ENCODE peak calls at places on chromosomes 3 and 15, in six cellular contexts. W is HCT116, V is K562, P is GM12878, U is SK-N-SH, L is HepG2. F is an unnamed sample.

GRCh38 chr3:99031778-99032177 is 130.3 kb upstream of the DCBLD2 start:
- DNase-seq in V (no peak), U (no peak), P (no peak), L (no peak), W (no peak), F (no peak)

GRCh38 chr15:91043190-91043874 is 20.9 kb upstream of the VPS33B start:
- DNase-seq in U (no peak), L (no peak), V (no peak), P (no peak), W (no peak), F (no peak)

GRCh38 chr3:171333784-171334464 is 126.3 kb downstream of the TNIK start:
- DNase-seq in W (no peak), U (no peak), L (no peak), V (peak; percentile 40), P (no peak), F (no peak)

GRCh38 chr3:53199834-53200233 is 38.8 kb downstream of the PRKCD start:
- DNase-seq in L (no peak), U (peak; percentile 25), V (no peak), W (no peak), P (no peak), F (no peak)

GRCh38 chr3:135784557-135784956 is 181.0 kb upstream of the PPP2R3A start:
- DNase-seq in U (no peak), P (peak; percentile 5), L (no peak), W (no peak), V (no peak), F (no peak)

GRCh38 chr3:125125822-125126245 is 70.0 kb upstream of the HEG1 start:
- DNase-seq in P (no peak), W (no peak), U (peak; percentile 63), L (peak; percentile 12), V (no peak), F (no peak)

GRCh38 chr3:136194409-136195257 is 1.5 kb downstream of the MSL2 start:
- DNase-seq in W (no peak), L (no peak), V (no peak), P (peak; percentile 24), U (peak; percentile 35), F (peak; percentile 51)

GRCh38 chr3:128995737-128996136 is 1.9 kb upstream of the CFAP92 start:
- DNase-seq in L (no peak), V (no peak), P (no peak), W (no peak), U (no peak), F (no peak)

GRCh38 chr3:165788531-165788930 is 48.7 kb downstream of the BCHE start:
- DNase-seq in V (no peak), U (no peak), P (no peak), W (no peak), L (no peak), F (no peak)

GRCh38 chr3:163384383-163384782 is 1693.9 kb downstream of the SI start:
- DNase-seq in L (no peak), P (no peak), W (no peak), U (no peak), V (no peak), F (no peak)

GRCh38 chr3:193896419-193896818 is 239.5 kb upstream of the HES1 start:
- DNase-seq in P (no peak), L (no peak), W (no peak), U (no peak), V (no peak), F (no peak)

GRCh38 chr3:114093596-114093995 is 37.1 kb downstream of the QTRT2 start:
- DNase-seq in W (peak; percentile 4), U (peak; percentile 9), P (no peak), L (no peak), V (no peak), F (no peak)

GRCh38 chr3:191728186-191728585 is 267.2 kb downstream of the PYDC2 start:
- DNase-seq in P (no peak), V (no peak), L (no peak), W (no peak), U (no peak), F (no peak)

GRCh38 chr3:38404286-38404685 is 49.4 kb upstream of the ACVR2B start:
- DNase-seq in U (no peak), W (no peak), L (no peak), V (no peak), P (no peak), F (no peak)

GRCh38 chr15:57690341-57690966 is 16.1 kb upstream of the POLR2M start:
- DNase-seq in L (no peak), V (no peak), W (no peak), U (no peak), P (no peak), F (no peak)

GRCh38 chr3:11558002-11558401 is 85.7 kb downstream of the VGLL4 start:
- DNase-seq in L (no peak), W (no peak), V (no peak), U (no peak), P (no peak), F (no peak)

GRCh38 chr3:50486219-50486888 is 17.1 kb downstream of the CACNA2D2 start:
- DNase-seq in V (no peak), U (no peak), P (no peak), W (no peak), L (no peak), F (no peak)

GRCh38 chr3:109081746-109082510 is 36.0 kb downstream of the MORC1 start:
- DNase-seq in P (peak; percentile 86), L (peak; percentile 31), V (peak; percentile 14), U (peak; percentile 34), W (peak; percentile 48), F (peak; percentile 66)
- TF ChIP-seq JUND in P (no peak), L (no peak), V (no peak), U (no peak), W (no peak), F (no peak)

DNA sequence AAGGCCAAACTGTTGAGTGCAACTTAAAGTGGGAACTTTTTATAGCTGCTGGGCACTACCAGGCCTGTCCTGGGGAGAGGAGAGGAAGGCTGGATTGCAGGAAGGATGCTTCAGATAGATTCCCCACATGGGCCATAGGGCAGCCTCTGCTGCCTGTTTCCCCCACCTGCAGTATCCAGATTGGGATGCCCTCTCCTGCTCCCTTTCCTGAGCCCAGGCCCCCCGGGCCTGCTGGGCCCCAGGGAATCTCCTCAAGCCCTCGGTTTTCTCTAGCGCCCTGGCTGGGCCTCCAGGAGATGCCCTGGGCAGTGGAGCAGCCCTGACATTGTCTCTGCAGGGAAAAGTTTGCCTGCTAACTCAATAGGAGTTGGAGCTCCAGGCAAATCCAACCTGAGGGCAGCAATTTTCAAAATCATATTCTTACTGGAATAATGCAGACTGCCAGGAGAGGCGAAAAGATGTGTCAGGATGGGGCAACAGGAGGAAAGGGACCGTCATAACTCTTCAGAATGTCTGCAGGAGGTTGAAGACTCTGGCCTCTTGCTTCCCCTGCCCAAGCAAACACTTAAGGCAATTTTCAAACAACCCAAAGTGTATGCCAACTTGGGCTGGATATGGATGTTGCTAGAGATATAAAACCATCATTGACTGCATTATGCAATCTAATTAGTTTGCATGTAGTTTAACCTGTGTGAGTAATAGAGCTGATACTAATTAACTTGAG is 4.4 kb downstream of the NR2F2 start:
- DNase-seq in P (no peak), U (no peak), W (no peak), L (no peak), V (no peak), F (no peak)
- TF ChIP-seq JUND in P (no peak), U (no peak), W (no peak), L (no peak), V (no peak), F (no peak)

GRCh38 chr3:60513241-60513640 is 738.0 kb downstream of the FHIT start:
- DNase-seq in L (no peak), V (no peak), P (no peak), U (no peak), W (no peak), F (no peak)
- TF ChIP-seq JUND in L (no peak), V (no peak), P (no peak), U (no peak), W (no peak), F (no peak)

GRCh38 chr3:5302661-5303060 is 115.2 kb downstream of the EDEM1 start:
- DNase-seq in W (no peak), U (no peak), P (no peak), L (no peak), V (no peak), F (no peak)

GRCh38 chr3:5299146-5299545 is 111.6 kb downstream of the EDEM1 start:
- DNase-seq in W (no peak), P (no peak), V (no peak), U (no peak), L (no peak), F (no peak)

GRCh38 chr3:5300638-5301037 is 113.1 kb downstream of the EDEM1 start:
- DNase-seq in U (no peak), W (no peak), P (no peak), L (no peak), V (no peak), F (no peak)

GRCh38 chr3:5304188-5304587 is 116.7 kb downstream of the EDEM1 start:
- DNase-seq in V (no peak), U (no peak), L (no peak), P (no peak), W (no peak), F (no peak)

GRCh38 chr3:5301671-5302297 is 114.3 kb downstream of the EDEM1 start:
- DNase-seq in P (no peak), V (no peak), W (no peak), L (no peak), U (no peak), F (no peak)
- TF ChIP-seq JUND in P (no peak), V (no peak), W (no peak), L (no peak), U (no peak), F (no peak)

DNA sequence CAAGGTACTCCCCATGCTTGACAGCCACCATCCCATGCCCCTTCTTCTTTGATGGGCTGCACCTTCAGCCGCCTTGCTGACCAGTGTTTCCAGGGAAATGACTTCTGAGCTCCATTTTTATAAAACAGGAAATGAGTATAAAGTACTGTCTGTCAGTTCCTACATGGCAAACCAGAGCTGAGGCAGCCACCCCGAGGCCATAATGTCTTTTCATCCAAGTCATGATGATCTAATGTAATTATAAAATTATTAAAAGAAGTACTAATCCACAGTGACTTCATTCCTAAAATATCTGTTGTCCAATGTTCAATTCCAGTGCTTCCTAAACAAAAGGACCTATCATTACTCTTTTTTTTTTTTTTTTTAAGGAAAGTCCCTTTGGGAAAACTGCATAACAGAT is 75.2 kb upstream of the HERC1 start:
- DNase-seq in U (no peak), W (no peak), L (no peak), V (no peak), P (no peak), F (no peak)
- TF ChIP-seq JUND in U (no peak), W (no peak), L (no peak), V (no peak), P (no peak), F (no peak)

DNA sequence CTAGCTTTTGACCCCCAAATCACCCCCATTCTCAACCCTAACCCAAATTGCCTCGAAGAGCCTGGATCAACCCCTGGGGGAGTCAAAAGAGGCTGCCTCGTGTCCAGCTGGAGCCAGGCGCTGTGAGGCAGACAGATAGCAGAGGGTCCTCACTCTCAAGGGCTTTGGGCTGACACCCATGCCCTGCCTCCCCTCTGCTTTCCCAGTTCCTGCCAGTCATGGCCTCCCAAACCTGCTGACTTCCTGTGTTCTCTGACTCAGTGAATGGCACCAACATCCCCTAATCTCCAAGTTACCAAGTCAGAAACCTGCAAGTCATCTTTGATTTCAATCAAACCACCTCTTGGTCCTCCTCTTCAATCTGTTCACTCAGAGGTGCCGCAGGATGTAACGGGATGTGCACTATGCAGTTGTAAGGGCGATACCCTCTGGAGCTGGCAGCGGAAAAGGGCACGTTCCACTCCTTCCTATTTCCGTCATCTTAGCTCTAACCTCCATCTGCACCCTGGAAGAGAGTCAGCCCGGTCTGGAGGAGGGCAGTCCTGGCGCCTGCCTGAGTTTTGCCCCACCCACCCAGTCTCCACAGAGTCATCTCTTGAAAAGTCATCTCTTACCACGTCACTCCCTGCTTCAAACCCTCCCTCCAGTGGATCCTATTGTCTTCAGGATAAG is 52.4 kb upstream of the FAM174B start:
- DNase-seq in W (no peak), V (no peak), U (no peak), P (no peak), L (no peak), F (no peak)
- TF ChIP-seq JUND in W (no peak), V (no peak), U (no peak), P (no peak), L (no peak), F (no peak)